ENCODE peak calls at places on chromosomes 13 and 19, in four cellular contexts. O, B, N and L are unnamed samples.

GRCh38 chr19:58346961-58347929 is 6.0 kb downstream of the A1BG start:
- DNase-seq in O (peak), N (no peak), B (peak), L (peak)

GRCh38 chr19:13986348-13986904 is 19.7 kb downstream of the RFX1 start:
- DNase-seq in B (peak), O (no peak), N (peak), L (peak)

GRCh38 chr13:44815507-44816074 is 173.7 kb downstream of the NUFIP1 start:
- DNase-seq in N (no peak), B (peak), O (peak), L (no peak)

GRCh38 chr19:1399745-1400144 is 1.6 kb downstream of the GAMT start:
- DNase-seq in O (no peak), B (no peak), N (no peak), L (no peak)

GRCh38 chr13:40230833-40231266 is 435.6 kb downstream of the FOXO1 start:
- DNase-seq in N (no peak), O (no peak), B (peak), L (no peak)

GRCh38 chr19:43748685-43749084 is 6.1 kb downstream of the SMG9 start:
- DNase-seq in B (no peak), N (no peak), O (no peak), L (no peak)

GRCh38 chr19:39539165-39539518 is 819 bp downstream of the EID2 start:
- DNase-seq in B (no peak), N (no peak), O (peak), L (peak)

GRCh38 chr13:99228737-99229691 is 28.4 kb downstream of the UBAC2 start:
- DNase-seq in B (peak), O (peak), N (peak), L (peak)

GRCh38 chr13:51681037-51681678 is 96.9 kb downstream of the WDFY2 start:
- DNase-seq in O (peak), N (no peak), B (peak), L (no peak)

GRCh38 chr13:25371608-25372274 is at the start of gene ATP8A2:
- DNase-seq in B (peak), N (no peak), O (no peak), L (no peak)

GRCh38 chr13:21034602-21035190 is 26.7 kb downstream of the LATS2 start:
- DNase-seq in O (no peak), N (no peak), B (peak), L (no peak)

GRCh38 chr19:18143902-18144301 is 9.1 kb upstream of the PIK3R2 start:
- DNase-seq in O (no peak), B (no peak), N (no peak), L (no peak)

GRCh38 chr19:18144361-18144760 is 8.6 kb upstream of the PIK3R2 start:
- DNase-seq in O (no peak), B (no peak), N (no peak), L (no peak)

GRCh38 chr19:18144906-18145305 is 8.1 kb upstream of the PIK3R2 start:
- DNase-seq in N (no peak), B (no peak), O (no peak), L (no peak)

GRCh38 chr19:18147396-18147795 is 5.6 kb upstream of the PIK3R2 start:
- DNase-seq in B (no peak), O (no peak), N (no peak), L (no peak)

DNA sequence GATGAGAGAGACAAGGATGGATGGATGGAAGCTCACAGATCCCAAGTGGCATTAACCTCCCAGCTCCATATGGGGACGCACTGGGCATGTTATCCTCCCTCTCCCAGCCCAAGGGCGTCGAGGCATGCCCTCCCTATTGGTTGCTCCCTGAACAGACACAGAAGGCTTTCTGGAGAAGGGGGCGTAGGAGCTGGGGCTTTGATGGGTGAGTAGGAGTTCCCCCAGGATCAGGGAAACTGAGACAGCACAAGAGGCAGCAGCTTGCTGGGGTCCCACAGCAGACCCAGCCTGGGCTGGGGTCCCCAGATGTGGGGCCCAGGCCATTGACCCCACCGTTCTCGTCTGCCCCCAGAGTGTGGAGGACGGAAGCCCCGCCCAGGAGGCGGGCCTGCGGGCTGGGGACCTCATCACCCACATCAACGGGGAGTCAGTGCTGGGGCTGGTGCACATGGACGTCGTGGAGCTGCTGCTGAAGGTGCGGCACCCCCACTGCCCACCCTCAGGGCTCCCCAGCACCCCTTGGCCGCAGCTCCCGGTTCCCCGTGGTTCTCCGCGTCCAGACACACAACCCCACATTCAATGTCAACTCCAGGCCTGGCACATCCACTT is 7.5 kb upstream of the PIK3R2 start:
- DNase-seq in N (no peak), O (no peak), B (no peak), L (no peak)
- H2AFZ ChIP-seq in N (no peak), O (no peak), B (no peak), L (no peak)

GRCh38 chr19:11377756-11378155 is 3.3 kb downstream of the SWSAP1 start:
- DNase-seq in B (peak), O (no peak), N (no peak), L (no peak)

GRCh38 chr19:11375143-11375948 is 880 bp downstream of the SWSAP1 start:
- DNase-seq in N (peak), O (no peak), B (no peak), L (peak)

GRCh38 chr19:11378319-11379189 is 4.1 kb downstream of the SWSAP1 start:
- DNase-seq in O (peak), N (no peak), B (peak), L (peak)

GRCh38 chr19:11374449-11375142 is at the start of gene SWSAP1:
- DNase-seq in B (peak), O (peak), N (peak), L (peak)

DNA sequence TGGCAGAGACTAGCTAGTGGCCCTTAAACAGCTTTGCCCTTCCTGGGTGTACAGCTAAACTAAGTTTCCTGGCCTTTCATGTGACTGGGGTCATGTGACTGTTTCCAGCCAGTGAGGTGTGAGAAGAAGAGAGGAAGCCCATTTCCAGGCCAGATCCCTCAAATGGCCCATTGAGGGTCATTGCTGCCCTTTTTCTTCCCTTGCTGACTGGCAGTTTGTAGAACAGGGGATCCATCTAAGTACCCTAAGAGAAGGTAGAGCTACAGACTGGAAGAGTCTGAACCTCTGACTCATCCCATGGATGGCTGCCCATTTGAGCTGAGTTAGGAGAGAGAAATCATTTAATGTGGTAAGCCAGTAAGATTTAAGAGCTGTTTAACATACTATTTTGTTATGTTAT is 2.8 kb downstream of the SWSAP1 start:
- DNase-seq in N (no peak), O (peak), B (peak), L (peak)
- H3K4me2 ChIP-seq in N (peak), O (peak), B (peak), L (peak)

GRCh38 chr19:49116544-49116943 is 2.4 kb downstream of the LIN7B start:
- DNase-seq in N (no peak), O (no peak), B (no peak), L (no peak)

GRCh38 chr19:49114630-49115363 is 627 bp downstream of the LIN7B start:
- DNase-seq in B (peak), O (peak), N (no peak), L (peak)

GRCh38 chr19:49110567-49110966 is 3.6 kb upstream of the LIN7B start:
- DNase-seq in N (no peak), B (peak), O (no peak), L (no peak)

GRCh38 chr19:49111218-49111998 is 2.8 kb upstream of the LIN7B start:
- DNase-seq in O (no peak), N (no peak), B (no peak), L (no peak)

GRCh38 chr19:49113762-49114629 is at the start of gene LIN7B:
- DNase-seq in B (peak), N (peak), O (peak), L (peak)
- H2AFZ ChIP-seq in B (peak), N (peak), O (peak), L (peak)

DNA sequence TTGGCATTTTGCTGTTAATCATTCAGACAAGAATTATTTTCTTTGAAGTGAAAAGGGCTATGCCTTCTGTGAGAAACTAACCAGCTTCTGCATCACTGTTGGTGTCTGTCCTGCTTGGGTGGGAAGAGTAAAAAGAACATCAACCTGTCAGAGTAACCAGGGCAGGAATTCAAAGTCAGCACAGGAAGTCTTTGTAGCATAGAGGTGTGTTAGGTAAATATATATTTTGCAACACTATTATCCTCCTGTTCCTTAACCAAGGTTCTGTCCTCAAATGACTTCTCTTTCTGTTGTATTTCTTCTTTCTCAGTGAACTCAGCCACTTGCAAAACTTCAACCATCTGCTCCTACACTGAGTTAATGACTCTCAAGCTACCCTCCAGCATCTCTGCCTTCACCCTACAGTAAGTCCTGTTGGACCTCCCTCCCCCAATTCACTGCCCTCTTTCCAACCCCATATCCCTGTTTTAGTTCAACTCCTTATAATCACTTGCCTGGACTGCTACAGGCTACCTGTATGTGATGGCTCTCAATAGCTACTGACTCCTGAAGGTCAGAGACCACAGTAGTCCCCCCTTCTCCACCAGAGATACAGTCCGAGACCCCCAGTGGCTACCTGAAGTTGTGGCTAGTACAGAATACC is 49.9 kb downstream of the SMAD9 start:
- DNase-seq in N (no peak), B (no peak), O (no peak), L (no peak)
- H3K4me2 ChIP-seq in N (no peak), B (no peak), O (no peak), L (no peak)

GRCh38 chr19:46551175-46551574 is 50.0 kb upstream of the CALM3 start:
- DNase-seq in O (no peak), N (no peak), B (no peak), L (no peak)

GRCh38 chr19:46542428-46543230 is 47.0 kb upstream of the PNMA8B start:
- DNase-seq in N (peak), O (peak), B (peak), L (peak)

GRCh38 chr19:46550684-46551083 is 50.4 kb upstream of the CALM3 start:
- DNase-seq in O (no peak), B (no peak), N (no peak), L (no peak)

GRCh38 chr19:46546194-46546896 is 50.7 kb upstream of the PNMA8B start:
- DNase-seq in N (no peak), O (peak), B (peak), L (peak)
- H2AFZ ChIP-seq in N (no peak), O (no peak), B (no peak), L (no peak)

GRCh38 chr19:46818812-46819211 is 30.4 kb upstream of the SLC1A5 start:
- DNase-seq in N (peak), B (peak), O (no peak), L (peak)

GRCh38 chr19:46815833-46816627 is 27.6 kb upstream of the SLC1A5 start:
- DNase-seq in B (no peak), O (no peak), N (no peak), L (no peak)

GRCh38 chr19:46813570-46814358 is 25.4 kb upstream of the SLC1A5 start:
- DNase-seq in O (no peak), N (no peak), B (no peak), L (no peak)

GRCh38 chr19:46809534-46810272 is 21.3 kb upstream of the SLC1A5 start:
- DNase-seq in N (no peak), B (no peak), O (no peak), L (no peak)

GRCh38 chr19:46812898-46813569 is 24.6 kb upstream of the SLC1A5 start:
- DNase-seq in B (no peak), N (no peak), O (no peak), L (no peak)
- H3K4me2 ChIP-seq in B (no peak), N (no peak), O (no peak), L (no peak)